ENCODE peak calls at places on chromosome 14, in five cellular contexts. I is suprapubic skin, F is AG09319, E is astrocyte, V is GM20000. C is an unnamed sample.

GRCh38 chr14:30194769-30195168 is 267.1 kb upstream of the PRKD1 start:
- DNase-seq in I (no peak), F (peak; percentile 64), E (peak; percentile 93), V (no peak), C (no peak)

GRCh38 chr14:80047761-80048160 is 163.5 kb downstream of the DIO2 start:
- DNase-seq in I (no peak), F (no peak), E (no peak), V (no peak), C (no peak)

GRCh38 chr14:23057757-23058653 is 685 bp upstream of the CDH24 start:
- DNase-seq in I (peak; percentile 95), F (peak; percentile 56), E (peak; percentile 58), V (peak; percentile 95), C (peak; percentile 95)

GRCh38 chr14:32081901-32082300 is 4.8 kb downstream of the ARHGAP5 start:
- DNase-seq in I (no peak), F (no peak), E (no peak), V (no peak), C (peak; percentile 12)

GRCh38 chr14:33617154-33617553 is 333.7 kb downstream of the EGLN3 start:
- DNase-seq in I (no peak), F (peak; percentile 12), E (peak; percentile 93), V (no peak), C (no peak)

GRCh38 chr14:49585803-49586672 is at the start of gene RPS29:
- DNase-seq in I (peak; percentile 99), F (peak; percentile 99), E (peak; percentile 96), V (peak; percentile 88), C (peak; percentile 96)

GRCh38 chr14:35339761-35340406 is 47.7 kb downstream of the PSMA6 start:
- DNase-seq in I (no peak), F (no peak), E (no peak), V (peak; percentile 52), C (no peak)

GRCh38 chr14:52355016-52355430 is 40.9 kb downstream of the PTGER2 start:
- DNase-seq in I (no peak), F (peak; percentile 72), E (peak; percentile 98), V (no peak), C (no peak)

GRCh38 chr14:102527255-102528232 is 18.0 kb upstream of the ANKRD9 start:
- DNase-seq in I (no peak), F (no peak), E (no peak), V (no peak), C (no peak)

GRCh38 chr14:64915025-64915424 is 770 bp downstream of the CHURC1 start:
- DNase-seq in I (no peak), F (no peak), E (no peak), V (no peak), C (no peak)

GRCh38 chr14:81459421-81459820 is 59.3 kb upstream of the STON2 start:
- DNase-seq in I (no peak), F (no peak), E (no peak), V (no peak), C (no peak)

GRCh38 chr14:88667555-88668273 is 104.9 kb downstream of the ZC3H14 start:
- DNase-seq in I (no peak), F (peak; percentile 62), E (peak; percentile 64), V (peak; percentile 73), C (peak; percentile 52)

GRCh38 chr14:62373889-62374394 is 611.7 kb downstream of the SNAPC1 start:
- DNase-seq in I (no peak), F (no peak), E (peak; percentile 10), V (no peak), C (no peak)

GRCh38 chr14:29442720-29443119 is 484.9 kb downstream of the PRKD1 start:
- DNase-seq in I (no peak), F (no peak), E (peak; percentile 68), V (no peak), C (no peak)

GRCh38 chr14:82667501-82667900 is 1133.8 kb upstream of the SEL1L start:
- DNase-seq in I (no peak), F (no peak), E (no peak), V (no peak), C (no peak)

GRCh38 chr14:30608533-30609006 is 13.5 kb upstream of the SCFD1 start:
- DNase-seq in I (no peak), F (no peak), E (peak; percentile 48), V (no peak), C (no peak)

GRCh38 chr14:73723799-73724621 is 9.8 kb upstream of the PNMA1 start:
- DNase-seq in I (no peak), F (peak; percentile 98), E (peak; percentile 95), V (no peak), C (no peak)

GRCh38 chr14:82113007-82113406 is 579.4 kb upstream of the SEL1L start:
- DNase-seq in I (no peak), F (no peak), E (no peak), V (no peak), C (no peak)

GRCh38 chr14:52802597-52802996 is 11.2 kb upstream of the GNPNAT1 start:
- DNase-seq in I (no peak), F (peak; percentile 41), E (peak; percentile 77), V (no peak), C (no peak)

GRCh38 chr14:61992139-61992538 is 229.9 kb downstream of the SNAPC1 start:
- DNase-seq in I (no peak), F (no peak), E (no peak), V (no peak), C (no peak)

GRCh38 chr14:60008042-60008441 is 83.7 kb upstream of the PCNX4 start:
- DNase-seq in I (no peak), F (no peak), E (peak; percentile 1), V (no peak), C (no peak)

GRCh38 chr14:103144085-103144484 is 20.8 kb downstream of the TNFAIP2 start:
- DNase-seq in I (no peak), F (peak; percentile 67), E (no peak), V (no peak), C (no peak)

GRCh38 chr14:77880056-77880455 is 80.1 kb downstream of the ADCK1 start:
- DNase-seq in I (no peak), F (no peak), E (no peak), V (no peak), C (no peak)

GRCh38 chr14:51852541-51852940 is 7.9 kb upstream of the GNG2 start:
- DNase-seq in I (no peak), F (no peak), E (no peak), V (no peak), C (no peak)

GRCh38 chr14:75279153-75279738 is 618 bp downstream of the FOS start:
- DNase-seq in I (no peak), F (no peak), E (peak; percentile 76), V (peak; percentile 45), C (peak; percentile 54)

GRCh38 chr14:70425349-70425748 is 8.5 kb upstream of the SYNJ2BP start:
- DNase-seq in I (no peak), F (no peak), E (no peak), V (no peak), C (no peak)

GRCh38 chr14:72558721-72559120 is 335.2 kb downstream of the DPF3 start:
- DNase-seq in I (no peak), F (peak; percentile 57), E (peak; percentile 96), V (no peak), C (no peak)

GRCh38 chr14:61475316-61475715 is 153.9 kb downstream of the PRKCH start:
- DNase-seq in I (no peak), F (no peak), E (peak; percentile 50), V (peak; percentile 54), C (peak; percentile 24)

GRCh38 chr14:93544212-93544611 is 113.5 kb downstream of the UNC79 start:
- DNase-seq in I (no peak), F (no peak), E (no peak), V (no peak), C (no peak)
- TF ChIP-seq CTCF in I (no peak), F (no peak), E (no peak), V (no peak), C (no peak)

GRCh38 chr14:96722751-96723150 is 74.4 kb upstream of the VRK1 start:
- DNase-seq in I (no peak), F (no peak), E (no peak), V (no peak), C (no peak)
- TF ChIP-seq CTCF in I (no peak), F (no peak), E (no peak), V (no peak), C (no peak)

DNA sequence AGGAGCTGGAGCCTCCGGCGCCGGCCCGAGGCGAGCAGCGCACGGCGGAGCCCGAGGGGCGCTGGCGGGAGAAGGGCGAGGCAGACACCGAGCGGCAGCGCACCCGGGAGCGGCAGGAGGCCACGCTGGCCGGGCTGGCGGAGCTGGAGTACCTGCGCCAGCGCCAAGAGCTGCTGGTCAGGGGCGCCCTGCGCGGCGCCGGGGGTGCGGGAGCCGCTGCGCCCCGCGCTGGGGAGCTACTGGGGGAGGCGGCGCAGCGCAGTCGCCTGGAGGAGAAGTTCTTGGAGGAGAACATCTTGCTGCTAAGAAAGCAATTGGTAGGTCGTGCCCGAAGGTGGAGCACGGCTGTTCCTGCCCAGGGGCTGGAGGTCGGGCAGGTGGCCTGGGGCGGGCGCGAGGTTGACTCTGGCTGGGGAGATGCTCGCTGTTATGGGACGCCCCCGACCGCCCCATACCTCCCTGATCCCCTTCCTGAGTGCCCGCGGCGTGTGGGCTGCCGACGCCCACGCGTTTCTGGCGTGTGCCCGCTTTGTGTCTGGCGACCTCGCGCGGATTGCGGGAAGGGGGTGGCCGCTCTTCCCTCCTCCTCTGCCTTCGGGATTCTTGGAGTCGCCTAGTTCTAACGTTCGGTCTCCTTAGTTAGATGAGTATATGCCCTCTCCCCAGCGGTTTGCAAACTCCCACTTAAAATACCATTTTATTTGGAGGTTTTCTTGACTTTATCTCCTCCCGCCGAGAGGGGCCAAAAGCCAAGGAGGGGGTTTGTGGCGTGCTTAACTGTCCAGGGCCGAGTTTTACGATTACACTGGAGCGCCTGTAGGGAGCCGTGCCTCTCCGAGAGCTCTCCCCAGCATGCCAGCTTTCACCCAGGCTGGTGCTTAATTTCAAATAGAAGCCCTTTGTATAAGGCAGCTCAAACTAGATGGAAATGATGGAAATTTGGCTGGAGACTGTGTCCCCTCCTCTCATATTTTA is 756 bp downstream of the DACT1 start:
- DNase-seq in I (no peak), F (no peak), E (peak; percentile 31), V (peak; percentile 65), C (peak; percentile 32)
- TF ChIP-seq CTCF in I (no peak), F (no peak), E (no peak), V (no peak), C (no peak)

GRCh38 chr14:94368956-94369355 is 19.4 kb downstream of the SERPINA1 start:
- DNase-seq in I (peak; percentile 52), F (no peak), E (no peak), V (no peak), C (no peak)

GRCh38 chr14:94370524-94370910 is 17.9 kb downstream of the SERPINA1 start:
- DNase-seq in I (peak; percentile 24), F (no peak), E (no peak), V (no peak), C (no peak)

GRCh38 chr14:94373708-94374107 is 14.7 kb downstream of the SERPINA1 start:
- DNase-seq in I (no peak), F (peak; percentile 91), E (peak; percentile 99), V (no peak), C (no peak)

GRCh38 chr14:94374749-94375148 is 13.7 kb downstream of the SERPINA1 start:
- DNase-seq in I (no peak), F (no peak), E (no peak), V (no peak), C (no peak)

DNA sequence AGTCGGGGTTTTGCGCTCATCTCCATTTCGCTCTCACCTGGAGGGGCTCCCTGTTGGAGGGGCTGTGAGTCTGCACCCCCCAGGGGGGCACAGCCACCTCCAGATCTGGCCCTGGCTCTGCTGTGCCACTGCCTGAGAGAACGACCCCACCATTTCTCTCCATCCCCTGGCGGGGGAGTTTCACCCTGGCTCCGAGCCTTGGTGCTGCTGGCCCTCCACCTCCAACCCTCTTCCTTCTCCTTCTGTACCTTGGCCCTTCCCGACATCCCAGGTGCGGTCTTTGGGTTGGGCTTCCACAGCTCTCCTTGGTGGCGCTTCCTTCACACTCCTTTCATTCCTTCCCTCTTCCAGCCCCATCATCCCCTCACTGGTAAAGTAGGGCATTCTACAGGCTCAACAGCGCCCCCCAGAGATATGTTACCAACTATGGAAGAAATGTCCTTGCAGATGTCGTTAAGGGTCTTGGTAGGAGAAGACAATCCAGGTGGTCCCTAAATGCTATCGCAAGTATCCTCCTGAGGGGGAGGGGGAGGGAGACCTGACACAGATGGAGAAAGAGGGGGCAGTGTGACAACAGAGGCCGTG is 16.3 kb downstream of the SERPINA1 start:
- DNase-seq in I (peak; percentile 55), F (no peak), E (no peak), V (no peak), C (no peak)
- TF ChIP-seq CTCF in I (no peak), F (no peak), E (no peak), V (no peak), C (no peak)